ENCODE peak calls at places on chromosomes 7 and 10, in seven cellular contexts. F is IMR-90, T is neuronal stem cell, G is H1, V is mesenchymal stem cell, L is trophoblast cell, X is mesendoderm. K is an unnamed sample.
A peak's percentile ranks its signal among the peaks of the same experiment; 100 is the strongest.

GRCh38 chr10:58989486-58990039 is 186.9 kb upstream of the PHYHIPL start:
- DNase-seq in V (no peak), F (no peak), G (no peak), X (no peak), L (no peak), T (no peak), K (no peak)

GRCh38 chr7:79282882-79283602 is 170.4 kb downstream of the MAGI2 start:
- DNase-seq in G (no peak), X (no peak), V (peak; percentile 43), F (peak; percentile 91), T (no peak), L (peak; percentile 27), K (no peak)

GRCh38 chr7:150780249-150780648 is 19.9 kb downstream of the TMEM176B start:
- DNase-seq in F (no peak), L (no peak), G (no peak), T (no peak), X (no peak), V (peak; percentile 5), K (no peak)

GRCh38 chr7:73978681-73979563 is 49.1 kb upstream of the ELN start:
- DNase-seq in X (peak; percentile 71), L (peak; percentile 73), V (no peak), T (no peak), F (no peak), G (peak; percentile 81), K (peak; percentile 84)

GRCh38 chr10:95360122-95360715 is 69.4 kb upstream of the PDLIM1 start:
- DNase-seq in V (peak; percentile 56), G (no peak), F (peak; percentile 34), X (no peak), T (no peak), L (no peak), K (no peak)

GRCh38 chr7:70890147-70890969 is 241.6 kb upstream of the GALNT17 start:
- DNase-seq in L (no peak), G (no peak), V (no peak), X (no peak), T (no peak), F (no peak), K (no peak)

GRCh38 chr7:103735377-103735776 is 254.1 kb downstream of the RELN start:
- DNase-seq in V (no peak), F (peak; percentile 84), G (no peak), X (no peak), T (no peak), L (no peak), K (no peak)

GRCh38 chr7:50330701-50331100 is 26.2 kb downstream of the IKZF1 start:
- DNase-seq in X (no peak), T (no peak), V (no peak), F (no peak), G (no peak), L (no peak), K (no peak)

GRCh38 chr7:32072397-32072796 is 2.2 kb upstream of the PDE1C start:
- DNase-seq in G (no peak), F (no peak), X (no peak), T (no peak), V (no peak), L (no peak), K (no peak)

GRCh38 chr7:30470783-30471182 is 7.8 kb downstream of the NOD1 start:
- DNase-seq in F (peak; percentile 88), G (no peak), L (no peak), V (peak; percentile 92), X (no peak), T (no peak), K (no peak)

GRCh38 chr7:75072978-75073282 is 672 bp downstream of the RCC1L start:
- DNase-seq in X (no peak), T (no peak), V (peak; percentile 60), G (no peak), L (no peak), F (no peak), K (no peak)

GRCh38 chr7:92790987-92791386 is 45.4 kb downstream of the CDK6 start:
- DNase-seq in V (no peak), T (no peak), X (peak; percentile 35), F (peak; percentile 65), G (no peak), L (no peak), K (no peak)

GRCh38 chr7:11707606-11708193 is 124.3 kb downstream of the THSD7A start:
- DNase-seq in L (no peak), G (no peak), V (peak; percentile 6), T (no peak), F (no peak), X (no peak), K (no peak)

GRCh38 chr7:158733220-158733519 is 28.6 kb upstream of the NCAPG2 start:
- DNase-seq in T (no peak), V (no peak), F (no peak), L (no peak), X (no peak), G (no peak), K (no peak)

GRCh38 chr10:30036811-30037210 is 22.6 kb downstream of the JCAD start:
- DNase-seq in T (no peak), G (no peak), L (no peak), F (no peak), V (no peak), X (no peak), K (no peak)

GRCh38 chr10:30553625-30554442 is 75.7 kb downstream of the LYZL2 start:
- DNase-seq in X (peak; percentile 91), V (peak; percentile 67), T (peak; percentile 8), L (peak; percentile 39), G (peak; percentile 55), F (peak; percentile 11), K (peak; percentile 80)

GRCh38 chr7:29391262-29391661 is 172.4 kb upstream of the PRR15 start:
- DNase-seq in X (no peak), V (no peak), G (no peak), L (no peak), T (no peak), F (no peak), K (no peak)

GRCh38 chr10:26759008-26759407 is 61.5 kb downstream of the PDSS1 start:
- DNase-seq in V (no peak), G (no peak), X (peak; percentile 54), F (no peak), T (no peak), L (no peak), K (no peak)

GRCh38 chr10:121702351-121703320 is 104.4 kb upstream of the FGFR2 start:
- DNase-seq in F (peak; percentile 29), T (no peak), V (no peak), X (no peak), L (peak; percentile 84), G (no peak), K (no peak)

GRCh38 chr10:24449334-24449740 is 240.4 kb downstream of the KIAA1217 start:
- DNase-seq in V (peak; percentile 38), X (no peak), L (no peak), F (peak; percentile 64), T (no peak), G (no peak), K (no peak)

GRCh38 chr7:24587853-24588252 is 14.6 kb downstream of the PALS2 start:
- DNase-seq in G (peak; percentile 68), X (peak; percentile 85), V (peak; percentile 28), L (no peak), F (no peak), T (peak; percentile 40), K (peak; percentile 61)

GRCh38 chr10:121310151-121310711 is 288.0 kb downstream of the FGFR2 start:
- DNase-seq in X (peak; percentile 48), G (no peak), T (peak; percentile 51), F (no peak), V (no peak), L (no peak), K (no peak)

GRCh38 chr7:45704683-45705016 is 130.5 kb downstream of the ADCY1 start:
- DNase-seq in T (no peak), V (no peak), G (no peak), X (no peak), L (no peak), F (no peak), K (peak; percentile 10)

GRCh38 chr7:119341822-119342221 is 931.2 kb upstream of the KCND2 start:
- DNase-seq in G (no peak), T (no peak), F (no peak), V (no peak), L (no peak), X (no peak), K (no peak)

GRCh38 chr7:121494531-121494930 is 98.4 kb upstream of the FAM3C start:
- DNase-seq in G (no peak), V (no peak), L (no peak), F (peak; percentile 20), T (no peak), X (no peak), K (no peak)

GRCh38 chr10:59877191-59877671 is 29.1 kb downstream of the CCDC6 start:
- DNase-seq in V (peak; percentile 52), G (no peak), T (no peak), F (peak; percentile 78), L (peak; percentile 56), X (no peak), K (no peak)

GRCh38 chr10:124138195-124138882 is 44.9 kb upstream of the CHST15 start:
- DNase-seq in V (peak; percentile 51), L (no peak), G (no peak), X (no peak), F (no peak), T (no peak), K (no peak)

GRCh38 chr10:119189811-119190282 is 11.2 kb upstream of the PRDX3 start:
- DNase-seq in F (peak; percentile 95), V (peak; percentile 87), L (peak; percentile 23), G (no peak), T (no peak), X (no peak), K (no peak)

GRCh38 chr7:157281221-157281998 is 55.4 kb upstream of the DNAJB6 start:
- DNase-seq in F (no peak), X (no peak), V (no peak), T (no peak), G (no peak), L (no peak), K (no peak)

GRCh38 chr10:114183563-114183962 is 4.4 kb downstream of the TDRD1 start:
- DNase-seq in T (no peak), G (no peak), F (no peak), L (no peak), V (no peak), X (no peak), K (no peak)
- H2BK5ac ChIP-seq in T (no peak overlapping the region), G (no peak overlapping the region), F (no peak overlapping the region), L (no peak overlapping the region), V (no peak overlapping the region), X (no peak overlapping the region), K (no peak overlapping the region)

GRCh38 chr7:82249979-82250378 is 193.6 kb downstream of the CACNA2D1 start:
- DNase-seq in T (no peak), V (no peak), X (no peak), G (no peak), F (no peak), L (no peak), K (no peak)
- H2BK5ac ChIP-seq in T (no peak overlapping the region), V (no peak overlapping the region), X (no peak overlapping the region), G (no peak overlapping the region), F (no peak overlapping the region), L (no peak overlapping the region), K (no peak overlapping the region)

DNA sequence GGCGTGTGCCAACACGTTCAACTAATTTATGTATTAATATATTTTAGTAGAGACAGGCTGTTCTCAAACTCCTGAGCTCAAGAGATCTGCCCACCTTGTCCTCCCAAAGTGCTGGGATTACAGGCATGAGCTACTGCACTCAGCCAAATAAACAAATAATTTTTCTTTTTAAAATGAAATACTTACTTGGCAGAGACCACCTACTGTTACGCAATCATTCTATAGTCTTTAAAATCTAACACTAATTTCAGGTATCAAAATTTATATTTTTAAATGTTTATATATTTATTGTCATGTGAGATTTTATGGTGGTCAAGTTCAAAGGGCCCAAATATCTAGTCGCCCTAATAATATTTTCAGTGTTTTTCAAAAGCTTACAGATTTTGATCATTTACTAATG is 323.3 kb downstream of the PCDH15 start:
- DNase-seq in L (no peak), V (no peak), G (no peak), T (no peak), F (no peak), X (no peak), K (no peak)
- H2BK5ac ChIP-seq in L (no peak overlapping the region), V (no peak overlapping the region), G (no peak overlapping the region), T (no peak overlapping the region), F (no peak overlapping the region), X (no peak overlapping the region), K (no peak overlapping the region)

GRCh38 chr10:3478153-3478552 is 305.6 kb upstream of the PITRM1 start:
- DNase-seq in T (no peak), G (no peak), X (no peak), L (no peak), V (no peak), F (no peak), K (no peak)
- H2BK5ac ChIP-seq in T (no peak overlapping the region), G (no peak overlapping the region), X (no peak overlapping the region), L (no peak overlapping the region), V (no peak overlapping the region), F (no peak overlapping the region), K (no peak overlapping the region)

K was measured in H9.